ENCODE peak calls at places on chromosomes 13 and 19, in six cellular contexts. One of them, this sample, is unnamed.
A peak's percentile ranks its signal among the peaks of the same experiment; 100 is the strongest.

GRCh38 chr19:4602173-4602788 is 37.0 kb upstream of the TNFAIP8L1 start:
- DNase-seq in HS-5: no peak
- DNase-seq in foreskin fibroblast: no peak
- DNase-seq in occipital lobe: no peak
- DNase-seq in tibial artery: no peak
- DNase-seq in pancreas: no peak
- DNase-seq in this sample: no peak

GRCh38 chr19:2540646-2541454 is 64.9 kb downstream of the GADD45B start:
- DNase-seq in tibial artery: peak; percentile 86
- DNase-seq in occipital lobe: no peak
- DNase-seq in HS-5: peak; percentile 91
- DNase-seq in foreskin fibroblast: peak; percentile 97
- DNase-seq in pancreas: peak; percentile 85
- DNase-seq in this sample: peak; percentile 96

GRCh38 chr13:112965103-112965502 is 3.9 kb upstream of the MCF2L start:
- DNase-seq in HS-5: no peak
- DNase-seq in foreskin fibroblast: no peak
- DNase-seq in occipital lobe: no peak
- DNase-seq in tibial artery: no peak
- DNase-seq in pancreas: no peak
- DNase-seq in this sample: no peak

GRCh38 chr13:80256352-80256932 is 84.5 kb downstream of the SPRY2 start:
- DNase-seq in occipital lobe: no peak
- DNase-seq in foreskin fibroblast: no peak
- DNase-seq in HS-5: no peak
- DNase-seq in pancreas: no peak
- DNase-seq in tibial artery: no peak
- DNase-seq in this sample: no peak

GRCh38 chr13:71118779-71119364 is 748.1 kb downstream of the DACH1 start:
- DNase-seq in HS-5: no peak
- DNase-seq in occipital lobe: no peak
- DNase-seq in tibial artery: no peak
- DNase-seq in foreskin fibroblast: no peak
- DNase-seq in pancreas: no peak
- DNase-seq in this sample: no peak

GRCh38 chr19:45657520-45658163 is 10.4 kb upstream of the GIPR start:
- DNase-seq in HS-5: no peak
- DNase-seq in tibial artery: no peak
- DNase-seq in pancreas: no peak
- DNase-seq in occipital lobe: no peak
- DNase-seq in foreskin fibroblast: no peak
- DNase-seq in this sample: no peak

GRCh38 chr19:17385878-17386611 is 8.0 kb downstream of the CCDC194 start:
- DNase-seq in foreskin fibroblast: no peak
- DNase-seq in occipital lobe: no peak
- DNase-seq in tibial artery: peak; percentile 45
- DNase-seq in pancreas: peak; percentile 49
- DNase-seq in HS-5: no peak
- DNase-seq in this sample: no peak

GRCh38 chr13:100594731-100595130 is 6.1 kb upstream of the GGACT start:
- DNase-seq in pancreas: peak; percentile 53
- DNase-seq in occipital lobe: no peak
- DNase-seq in HS-5: no peak
- DNase-seq in tibial artery: no peak
- DNase-seq in foreskin fibroblast: no peak
- DNase-seq in this sample: no peak

GRCh38 chr19:45692187-45693111 is at the start of gene QPCTL:
- DNase-seq in HS-5: peak; percentile 98
- DNase-seq in occipital lobe: peak; percentile 99
- DNase-seq in pancreas: peak; percentile 99
- DNase-seq in tibial artery: peak; percentile 98
- DNase-seq in foreskin fibroblast: peak; percentile 100
- DNase-seq in this sample: peak; percentile 100

GRCh38 chr19:42206871-42207755 is 10.4 kb downstream of the DEDD2 start:
- DNase-seq in tibial artery: no peak
- DNase-seq in foreskin fibroblast: peak; percentile 22
- DNase-seq in occipital lobe: no peak
- DNase-seq in HS-5: no peak
- DNase-seq in pancreas: no peak
- DNase-seq in this sample: peak; percentile 81

GRCh38 chr19:19115954-19116353 is 22.3 kb downstream of the TMEM161A start:
- DNase-seq in occipital lobe: no peak
- DNase-seq in pancreas: peak; percentile 29
- DNase-seq in tibial artery: no peak
- DNase-seq in HS-5: no peak
- DNase-seq in foreskin fibroblast: no peak
- DNase-seq in this sample: no peak

GRCh38 chr13:33882804-33883203 is 64.9 kb downstream of the RFC3 start:
- DNase-seq in tibial artery: no peak
- DNase-seq in occipital lobe: no peak
- DNase-seq in foreskin fibroblast: no peak
- DNase-seq in pancreas: no peak
- DNase-seq in HS-5: no peak
- DNase-seq in this sample: no peak

GRCh38 chr19:50791594-50792245 is 1.5 kb downstream of the ACP4 start:
- DNase-seq in foreskin fibroblast: no peak
- DNase-seq in occipital lobe: no peak
- DNase-seq in tibial artery: no peak
- DNase-seq in pancreas: no peak
- DNase-seq in HS-5: no peak
- DNase-seq in this sample: no peak

GRCh38 chr13:33870046-33870668 is 52.2 kb downstream of the RFC3 start:
- DNase-seq in HS-5: no peak
- DNase-seq in pancreas: peak; percentile 26
- DNase-seq in occipital lobe: no peak
- DNase-seq in foreskin fibroblast: no peak
- DNase-seq in tibial artery: no peak
- DNase-seq in this sample: no peak

GRCh38 chr13:101925731-101926130 is 473.3 kb downstream of the ITGBL1 start:
- DNase-seq in tibial artery: no peak
- DNase-seq in HS-5: no peak
- DNase-seq in pancreas: no peak
- DNase-seq in foreskin fibroblast: no peak
- DNase-seq in occipital lobe: no peak
- DNase-seq in this sample: no peak

GRCh38 chr19:13847033-13847899 is 29.7 kb upstream of the NANOS3 start:
- DNase-seq in occipital lobe: peak; percentile 62
- DNase-seq in tibial artery: peak; percentile 94
- DNase-seq in pancreas: peak; percentile 94
- DNase-seq in foreskin fibroblast: peak; percentile 95
- DNase-seq in HS-5: peak; percentile 83
- DNase-seq in this sample: peak; percentile 90

GRCh38 chr19:4386038-4386782 is 14.1 kb downstream of the SH3GL1 start:
- DNase-seq in tibial artery: no peak
- DNase-seq in foreskin fibroblast: no peak
- DNase-seq in HS-5: no peak
- DNase-seq in pancreas: no peak
- DNase-seq in occipital lobe: peak; percentile 58
- DNase-seq in this sample: no peak

GRCh38 chr19:45475537-45476348 is 7.9 kb downstream of the FOSB start:
- DNase-seq in foreskin fibroblast: no peak
- DNase-seq in pancreas: no peak
- DNase-seq in tibial artery: no peak
- DNase-seq in HS-5: no peak
- DNase-seq in occipital lobe: no peak
- DNase-seq in this sample: no peak

GRCh38 chr13:25683056-25683455 is 311.3 kb downstream of the ATP8A2 start:
- DNase-seq in foreskin fibroblast: no peak
- DNase-seq in occipital lobe: no peak
- DNase-seq in pancreas: no peak
- DNase-seq in HS-5: no peak
- DNase-seq in tibial artery: no peak
- DNase-seq in this sample: no peak

GRCh38 chr13:76330216-76330615 is 556.0 kb downstream of the KCTD12 start:
- DNase-seq in tibial artery: no peak
- DNase-seq in pancreas: no peak
- DNase-seq in foreskin fibroblast: no peak
- DNase-seq in HS-5: no peak
- DNase-seq in occipital lobe: no peak
- DNase-seq in this sample: no peak

GRCh38 chr19:16834747-16835146 is 5.5 kb downstream of the SIN3B start:
- DNase-seq in HS-5: no peak
- DNase-seq in tibial artery: no peak
- DNase-seq in pancreas: no peak
- DNase-seq in occipital lobe: no peak
- DNase-seq in foreskin fibroblast: no peak
- DNase-seq in this sample: no peak

GRCh38 chr13:22848539-22849052 is 332.2 kb upstream of the SGCG start:
- DNase-seq in pancreas: peak; percentile 49
- DNase-seq in occipital lobe: no peak
- DNase-seq in HS-5: no peak
- DNase-seq in tibial artery: no peak
- DNase-seq in foreskin fibroblast: no peak
- DNase-seq in this sample: no peak

GRCh38 chr13:79973533-79973963 is 367.4 kb downstream of the SPRY2 start:
- DNase-seq in foreskin fibroblast: no peak
- DNase-seq in HS-5: no peak
- DNase-seq in pancreas: no peak
- DNase-seq in tibial artery: no peak
- DNase-seq in occipital lobe: no peak
- DNase-seq in this sample: no peak

GRCh38 chr19:50555447-50556235 is 12.6 kb downstream of the LRRC4B start:
- DNase-seq in occipital lobe: no peak
- DNase-seq in foreskin fibroblast: no peak
- DNase-seq in tibial artery: no peak
- DNase-seq in pancreas: no peak
- DNase-seq in HS-5: no peak
- DNase-seq in this sample: no peak

GRCh38 chr13:23969672-23970071 is 72.4 kb upstream of the C1QTNF9B start:
- DNase-seq in pancreas: no peak
- DNase-seq in foreskin fibroblast: peak; percentile 18
- DNase-seq in tibial artery: no peak
- DNase-seq in HS-5: no peak
- DNase-seq in occipital lobe: no peak
- DNase-seq in this sample: no peak

GRCh38 chr19:55702131-55702627 is 27.2 kb downstream of the EPN1 start:
- DNase-seq in pancreas: no peak
- DNase-seq in HS-5: no peak
- DNase-seq in foreskin fibroblast: no peak
- DNase-seq in occipital lobe: no peak
- DNase-seq in tibial artery: no peak
- DNase-seq in this sample: no peak

GRCh38 chr19:29860492-29860891 is 48.7 kb downstream of the CCNE1 start:
- DNase-seq in foreskin fibroblast: no peak
- DNase-seq in HS-5: no peak
- DNase-seq in pancreas: no peak
- DNase-seq in tibial artery: no peak
- DNase-seq in occipital lobe: no peak
- DNase-seq in this sample: no peak

GRCh38 chr13:51315658-51316057 is 23.8 kb upstream of the SERPINE3 start:
- DNase-seq in foreskin fibroblast: no peak
- DNase-seq in occipital lobe: no peak
- DNase-seq in tibial artery: no peak
- DNase-seq in pancreas: no peak
- DNase-seq in HS-5: no peak
- DNase-seq in this sample: no peak

GRCh38 chr19:31392514-31392913 is 43.3 kb upstream of the TSHZ3 start:
- DNase-seq in pancreas: no peak
- DNase-seq in foreskin fibroblast: no peak
- DNase-seq in tibial artery: no peak
- DNase-seq in HS-5: no peak
- DNase-seq in occipital lobe: no peak
- DNase-seq in this sample: no peak

GRCh38 chr19:18477974-18478373 is 40.0 kb upstream of the ISYNA1 start:
- DNase-seq in pancreas: no peak
- DNase-seq in foreskin fibroblast: no peak
- DNase-seq in HS-5: no peak
- DNase-seq in occipital lobe: no peak
- DNase-seq in tibial artery: no peak
- DNase-seq in this sample: no peak

GRCh38 chr13:52463526-52463925 is 8.2 kb downstream of the CKAP2 start:
- DNase-seq in occipital lobe: no peak
- DNase-seq in pancreas: no peak
- DNase-seq in HS-5: no peak
- DNase-seq in tibial artery: no peak
- DNase-seq in foreskin fibroblast: no peak
- DNase-seq in this sample: no peak

GRCh38 chr19:15649526-15649925 is 8.8 kb downstream of the CYP4F3 start:
- DNase-seq in occipital lobe: no peak
- DNase-seq in foreskin fibroblast: no peak
- DNase-seq in tibial artery: no peak
- DNase-seq in pancreas: no peak
- DNase-seq in HS-5: no peak
- DNase-seq in this sample: no peak

GRCh38 chr13:30466841-30467252 is 1.1 kb upstream of the HMGB1 start:
- DNase-seq in foreskin fibroblast: no peak
- DNase-seq in pancreas: no peak
- DNase-seq in occipital lobe: no peak
- DNase-seq in tibial artery: no peak
- DNase-seq in HS-5: no peak
- DNase-seq in this sample: no peak